ENCODE peak calls at places on chromosomes 5 and 9, in five cellular contexts. R is SK-N-SH, T is AG04450, Q is glutamatergic neuron, Z is DND-41. Y is an unnamed sample.

GRCh38 chr5:116536279-116537161 is 38.1 kb downstream of the SEMA6A start:
- DNase-seq in R (no peak), T (no peak), Q (no peak), Z (no peak), Y (no peak)

GRCh38 chr9:79220666-79221065 is 351.1 kb upstream of the TLE4 start:
- DNase-seq in R (no peak), T (no peak), Q (no peak), Z (no peak), Y (no peak)

GRCh38 chr9:104961238-104961637 is 33.3 kb upstream of the ABCA1 start:
- DNase-seq in R (peak), T (no peak), Q (peak), Z (peak), Y (no peak)

GRCh38 chr9:78439866-78440830 is 143.2 kb downstream of the PSAT1 start:
- DNase-seq in R (peak), T (no peak), Q (no peak), Z (no peak), Y (no peak)

GRCh38 chr5:125140855-125141254 is 394.4 kb upstream of the ZNF608 start:
- DNase-seq in R (no peak), T (peak), Q (no peak), Z (no peak), Y (no peak)

GRCh38 chr9:91963711-91964240 is 13.7 kb upstream of the ROR2 start:
- DNase-seq in R (no peak), T (no peak), Q (no peak), Z (no peak), Y (no peak)

GRCh38 chr5:122741681-122742080 is 33.2 kb upstream of the SNX2 start:
- DNase-seq in R (no peak), T (no peak), Q (no peak), Z (peak), Y (no peak)

GRCh38 chr5:168288349-168289245 is 2.8 kb upstream of the WWC1 start:
- DNase-seq in R (no peak), T (no peak), Q (no peak), Z (no peak), Y (no peak)

GRCh38 chr9:32350682-32351081 is 33.8 kb upstream of the ACO1 start:
- DNase-seq in R (no peak), T (no peak), Q (no peak), Z (no peak), Y (no peak)

GRCh38 chr5:53820119-53820801 is 259.8 kb downstream of the NDUFS4 start:
- DNase-seq in R (no peak), T (no peak), Q (no peak), Z (no peak), Y (no peak)

GRCh38 chr5:139588962-139589361 is 27.8 kb downstream of the UBE2D2 start:
- DNase-seq in R (no peak), T (no peak), Q (no peak), Z (no peak), Y (no peak)

GRCh38 chr5:32522429-32523143 is 62.8 kb upstream of the SUB1 start:
- DNase-seq in R (no peak), T (no peak), Q (no peak), Z (peak), Y (no peak)

GRCh38 chr5:178215263-178216002 is 11.1 kb downstream of the HNRNPAB start:
- DNase-seq in R (no peak), T (no peak), Q (no peak), Z (no peak), Y (no peak)

GRCh38 chr5:135324160-135324559 is 74.9 kb downstream of the MACROH2A1 start:
- DNase-seq in R (no peak), T (no peak), Q (no peak), Z (no peak), Y (no peak)

GRCh38 chr9:114742947-114743346 is 61.0 kb upstream of the TEX48 start:
- DNase-seq in R (no peak), T (no peak), Q (no peak), Z (no peak), Y (no peak)

DNA sequence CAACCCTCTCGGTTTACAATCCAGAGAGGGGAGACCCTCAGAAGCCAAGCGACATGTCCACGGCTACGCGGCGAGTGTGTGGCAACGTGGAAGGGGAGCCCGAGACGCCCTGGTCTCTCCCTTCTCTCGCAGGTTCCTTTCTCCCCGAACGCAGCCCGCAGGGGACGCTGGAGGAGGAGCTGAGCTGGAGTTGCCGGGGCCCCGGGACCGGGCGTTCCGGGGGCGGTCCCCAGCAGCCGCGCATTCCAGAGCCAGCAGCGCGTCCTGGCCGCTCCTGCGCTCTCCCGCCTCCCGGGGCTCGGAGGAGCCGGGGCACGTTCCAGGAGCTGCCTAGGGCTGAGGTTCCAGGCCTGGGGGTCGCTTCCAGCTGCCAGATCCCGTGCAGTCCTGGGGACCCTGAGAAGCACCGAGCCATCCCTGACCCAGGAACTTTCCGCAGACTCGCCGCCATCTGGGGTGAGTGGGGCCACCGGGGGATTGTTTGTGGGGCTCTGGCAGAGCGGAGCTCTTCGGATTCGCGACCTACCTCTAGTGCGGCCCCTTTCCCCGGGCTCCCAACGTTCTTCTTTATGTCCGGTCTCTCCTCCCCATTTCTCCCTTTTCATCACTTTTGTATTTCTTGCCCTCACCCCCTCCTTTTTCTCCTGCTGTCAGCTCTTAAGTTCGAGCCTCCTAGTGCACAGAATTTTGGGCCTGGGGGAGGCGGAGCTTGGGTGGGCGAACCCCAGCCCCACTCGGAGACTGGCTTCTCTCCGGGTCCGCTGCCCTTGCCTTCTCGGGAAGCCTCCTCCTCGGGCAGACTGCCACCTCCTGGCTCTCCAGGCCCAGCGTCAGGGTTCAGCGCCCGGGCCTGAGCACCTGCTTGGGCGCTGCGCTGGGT is at the start of gene SMIM3:
- DNase-seq in R (peak), T (no peak), Q (peak), Z (peak), Y (peak)
- TF ChIP-seq CTCF in R (peak), T (peak), Q (no peak), Z (peak), Y (peak)

GRCh38 chr5:86626149-86626548 is 8.4 kb downstream of the COX7C start:
- DNase-seq in R (no peak), T (no peak), Q (no peak), Z (no peak), Y (no peak)

DNA sequence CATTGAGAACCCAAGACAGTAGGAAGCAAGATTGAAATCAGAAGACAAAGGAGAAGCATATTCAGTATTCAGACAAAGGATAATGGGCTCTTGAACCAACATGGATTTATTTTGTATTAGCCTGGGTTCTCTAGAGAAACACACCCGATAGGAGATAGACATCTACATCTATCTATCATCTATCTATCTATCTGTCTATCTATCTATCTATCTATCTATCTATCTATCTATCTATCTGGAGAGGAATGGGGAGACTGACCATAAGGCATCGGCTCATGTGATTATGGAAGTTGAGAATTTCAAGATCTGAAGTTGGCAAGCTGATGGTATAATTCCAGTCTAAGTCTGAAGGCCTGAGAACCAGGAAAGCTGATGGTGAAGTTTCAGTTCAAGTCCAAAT is 13.4 kb downstream of the COX7C start:
- DNase-seq in R (no peak), T (no peak), Q (no peak), Z (no peak), Y (no peak)
- TF ChIP-seq CTCF in R (no peak), T (no peak), Q (no peak), Z (no peak), Y (no peak)

GRCh38 chr5:140737486-140737885 is 37.2 kb downstream of the ZMAT2 start:
- DNase-seq in R (no peak), T (no peak), Q (no peak), Z (no peak), Y (no peak)

DNA sequence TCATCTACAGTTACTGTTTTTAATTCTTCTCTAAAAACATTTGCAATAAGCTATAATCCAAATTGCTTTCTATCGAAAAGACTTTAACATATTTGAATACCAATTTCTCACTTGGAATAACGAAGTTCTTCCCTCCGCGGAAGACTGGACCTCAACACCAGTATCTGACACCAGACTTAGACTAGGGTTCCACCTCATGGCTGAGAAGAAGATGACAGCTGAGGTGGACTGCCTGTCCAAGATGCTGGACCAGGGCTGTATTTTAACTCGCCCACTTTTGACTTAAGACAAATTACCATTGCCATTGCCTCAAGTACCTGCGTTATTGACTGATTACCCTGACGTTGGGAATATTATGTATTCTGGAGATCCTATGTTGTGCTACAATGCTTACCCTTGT is 34.1 kb downstream of the ZMAT2 start:
- DNase-seq in R (peak), T (no peak), Q (no peak), Z (no peak), Y (no peak)
- TF ChIP-seq CTCF in R (peak), T (peak), Q (no peak), Z (no peak), Y (no peak)

DNA sequence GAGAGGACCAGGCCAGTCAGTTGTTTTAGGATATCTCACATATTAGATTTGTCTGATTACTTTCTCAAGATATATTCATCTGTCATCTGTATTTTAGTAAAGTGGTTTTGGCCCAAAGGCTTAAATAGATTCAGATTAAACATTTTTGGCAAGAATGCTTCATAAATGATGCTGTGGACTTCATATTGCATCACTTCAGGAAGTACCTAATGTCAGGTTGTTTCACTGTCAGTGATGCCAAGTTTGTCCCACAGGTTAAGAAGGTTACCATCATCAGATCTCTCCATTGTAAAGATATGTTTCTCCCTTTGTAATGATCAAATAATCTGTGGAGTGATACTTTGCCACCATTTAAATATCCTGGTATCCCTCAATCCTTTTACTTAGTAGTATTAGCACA is 37.3 kb downstream of the ERCC6L2 start:
- DNase-seq in R (no peak), T (no peak), Q (no peak), Z (no peak), Y (no peak)
- TF ChIP-seq CTCF in R (no peak), T (no peak), Q (no peak), Z (no peak), Y (no peak)

GRCh38 chr5:41432481-41433253 is 77.7 kb downstream of the PLCXD3 start:
- DNase-seq in R (no peak), T (no peak), Q (no peak), Z (no peak), Y (no peak)

GRCh38 chr5:41435276-41435675 is 75.1 kb downstream of the PLCXD3 start:
- DNase-seq in R (no peak), T (no peak), Q (no peak), Z (no peak), Y (no peak)

GRCh38 chr5:41433552-41434181 is 76.7 kb downstream of the PLCXD3 start:
- DNase-seq in R (no peak), T (no peak), Q (peak), Z (no peak), Y (no peak)
- TF ChIP-seq CTCF in R (peak), T (peak), Q (peak), Z (peak), Y (no peak)